ENCODE peak calls at places on chromosome 15, in six cellular contexts. V is CD4-positive, alpha-beta memory T cell; G is uterus; S is psoas muscle; B is right lobe of liver; A is ovary. E is an unnamed sample.
A peak's percentile ranks its signal among the peaks of the same experiment; 100 is the strongest.

GRCh38 chr15:44716983-44717602 is 5.8 kb downstream of the B2M start:
- DNase-seq in A (no peak), S (no peak), G (no peak), B (no peak), V (no peak), E (no peak)

GRCh38 chr15:39213385-39213840 is 367.5 kb upstream of the THBS1 start:
- DNase-seq in B (no peak), V (no peak), G (peak; percentile 25), A (peak; percentile 26), S (no peak), E (no peak)

GRCh38 chr15:67199881-67200763 is 54.3 kb downstream of the AAGAB start:
- DNase-seq in S (no peak), B (no peak), G (no peak), V (no peak), A (no peak), E (no peak)

GRCh38 chr15:96234109-96234892 is 96.2 kb upstream of the NR2F2 start:
- DNase-seq in G (peak; percentile 23), B (no peak), V (no peak), S (no peak), A (no peak), E (no peak)

GRCh38 chr15:67018026-67018425 is 47.4 kb upstream of the SMAD3 start:
- DNase-seq in S (no peak), B (no peak), G (no peak), V (no peak), A (no peak), E (no peak)

GRCh38 chr15:68781766-68782588 is 38.7 kb downstream of the ANP32A start:
- DNase-seq in A (no peak), V (no peak), S (peak; percentile 72), B (peak; percentile 78), G (no peak), E (no peak)

GRCh38 chr15:92899910-92900711 is at the start of gene CHD2:
- DNase-seq in S (peak; percentile 73), G (peak; percentile 51), A (peak; percentile 73), V (peak; percentile 86), B (peak; percentile 79), E (no peak)

GRCh38 chr15:72492733-72493132 is 18.6 kb downstream of the ARIH1 start:
- DNase-seq in V (no peak), S (no peak), G (no peak), A (no peak), B (no peak), E (no peak)

GRCh38 chr15:64582202-64582601 is 121.8 kb downstream of the ZNF609 start:
- DNase-seq in S (no peak), G (no peak), A (no peak), B (no peak), V (no peak), E (no peak)

GRCh38 chr15:72515591-72516389 is 41.7 kb downstream of the ARIH1 start:
- DNase-seq in S (no peak), V (no peak), A (no peak), B (no peak), G (no peak), E (no peak)

GRCh38 chr15:38275951-38276350 is 23.3 kb downstream of the SPRED1 start:
- DNase-seq in G (no peak), S (no peak), A (no peak), V (no peak), B (no peak), E (no peak)

GRCh38 chr15:89401636-89402252 is 67.1 kb upstream of the POLG start:
- DNase-seq in G (no peak), B (no peak), A (no peak), V (no peak), S (no peak), E (no peak)

GRCh38 chr15:82044373-82045178 is 1.2 kb downstream of the MEX3B start:
- DNase-seq in V (peak; percentile 65), S (peak; percentile 57), B (peak; percentile 51), G (peak; percentile 36), A (peak; percentile 68), E (peak; percentile 68)

GRCh38 chr15:88139936-88140335 is 116.6 kb downstream of the NTRK3 start:
- DNase-seq in V (no peak), B (no peak), G (no peak), A (no peak), S (no peak), E (no peak)

GRCh38 chr15:91948001-91948608 is 94.6 kb downstream of the SLCO3A1 start:
- DNase-seq in S (no peak), A (no peak), V (no peak), B (no peak), G (no peak), E (no peak)

GRCh38 chr15:62895139-62895866 is 147.2 kb upstream of the TPM1 start:
- DNase-seq in B (no peak), S (no peak), A (no peak), G (no peak), V (no peak), E (no peak)

GRCh38 chr15:56774356-56774755 is 41.0 kb upstream of the ZNF280D start:
- DNase-seq in V (no peak), A (no peak), G (no peak), S (no peak), B (no peak), E (no peak)

GRCh38 chr15:59199775-59200465 is 6.7 kb upstream of the LDHAL6B start:
- DNase-seq in G (no peak), A (no peak), S (no peak), V (no peak), B (no peak), E (no peak)

GRCh38 chr15:38879909-38880471 is 315.4 kb upstream of the RASGRP1 start:
- DNase-seq in B (no peak), V (no peak), G (peak; percentile 36), S (peak; percentile 64), A (no peak), E (no peak)

DNA sequence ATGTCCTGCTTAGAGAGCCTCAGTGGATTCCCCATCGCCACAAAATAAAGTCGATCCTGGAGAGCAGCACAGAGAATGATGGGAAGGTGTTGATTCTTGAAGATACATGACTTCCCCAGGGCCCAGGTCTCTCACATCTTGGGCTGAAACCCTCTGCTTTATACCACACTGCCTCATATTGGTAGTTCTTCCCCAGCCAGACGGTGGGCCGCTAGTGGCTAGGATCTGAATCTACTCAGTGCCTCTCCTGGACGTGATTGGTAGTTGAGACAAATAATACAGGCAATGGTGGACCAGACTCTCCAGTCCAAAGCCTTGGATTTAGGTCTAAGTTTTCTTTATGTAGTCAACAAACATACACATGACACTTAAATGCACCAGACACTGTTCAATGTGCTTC is 49.6 kb downstream of the RAB11A start:
- DNase-seq in B (no peak), A (no peak), S (no peak), V (no peak), G (no peak), E (no peak)
- H3K4me1 ChIP-seq in B (no peaks in the 10 kb centered on the region), A (peaks cover 8% of the 10 kb centered on the region), S (no peaks in the 10 kb centered on the region), V (peaks cover 7% of the 10 kb centered on the region), G (no peaks in the 10 kb centered on the region), E (no peaks in the 10 kb centered on the region)

GRCh38 chr15:40458495-40459371 is 12.1 kb upstream of the CHST14 start:
- DNase-seq in B (no peak), A (no peak), G (no peak), S (peak; percentile 54), V (no peak), E (no peak)
- H3K36me3 ChIP-seq in B (peaks cover 17% of the 10 kb centered on the region), A (no peaks in the 10 kb centered on the region), G (no peaks in the 10 kb centered on the region), S (no peaks in the 10 kb centered on the region), V (peaks cover 23% of the 10 kb centered on the region), E (peaks cover 22% of the 10 kb centered on the region)

GRCh38 chr15:90706394-90707327 is 10.5 kb upstream of the BLM start:
- DNase-seq in V (no peak), G (no peak), A (no peak), B (no peak), S (no peak), E (no peak)
- H3K4me3 ChIP-seq in V (no peak overlapping the region), G (no peak overlapping the region), A (no peak overlapping the region), B (no peak overlapping the region), S (no peak overlapping the region), E (no peak overlapping the region)

GRCh38 chr15:78390823-78391222 is 47.2 kb upstream of the IREB2 start:
- DNase-seq in B (no peak), A (no peak), S (no peak), V (no peak), G (no peak), E (no peak)
- H3K4me1 ChIP-seq in B (no peaks in the 10 kb centered on the region), A (no peaks in the 10 kb centered on the region), S (no peaks in the 10 kb centered on the region), V (no peaks in the 10 kb centered on the region), G (no peaks in the 10 kb centered on the region), E (no peaks in the 10 kb centered on the region)

GRCh38 chr15:54585063-54585462 is 606.8 kb downstream of the UNC13C start:
- DNase-seq in V (no peak), G (no peak), B (no peak), S (no peak), A (no peak), E (no peak)
- H3K36me3 ChIP-seq in V (no peaks in the 10 kb centered on the region), G (no peaks in the 10 kb centered on the region), B (no peaks in the 10 kb centered on the region), S (no peaks in the 10 kb centered on the region), A (no peaks in the 10 kb centered on the region), E (no peaks in the 10 kb centered on the region)

GRCh38 chr15:32825219-32825618 is 107.4 kb downstream of the GREM1 start:
- DNase-seq in V (no peak), A (no peak), B (no peak), S (no peak), G (no peak), E (no peak)

GRCh38 chr15:32822739-32823138 is 104.9 kb downstream of the GREM1 start:
- DNase-seq in A (no peak), S (no peak), G (no peak), V (no peak), B (no peak), E (no peak)

GRCh38 chr15:32826685-32827084 is 108.9 kb downstream of the GREM1 start:
- DNase-seq in V (no peak), A (no peak), S (no peak), G (no peak), B (no peak), E (no peak)

GRCh38 chr15:32823750-32824149 is 105.9 kb downstream of the GREM1 start:
- DNase-seq in B (no peak), A (no peak), G (no peak), V (no peak), S (no peak), E (no peak)

GRCh38 chr15:32824777-32825176 is 107.0 kb downstream of the GREM1 start:
- DNase-seq in G (no peak), V (no peak), S (no peak), B (no peak), A (no peak), E (no peak)
- H3K4me3 ChIP-seq in G (no peak overlapping the region), V (no peak overlapping the region), S (no peak overlapping the region), B (no peak overlapping the region), A (no peak overlapping the region), E (no peak overlapping the region)

E was measured in ascending aorta.